ENCODE peak calls at places on chromosomes 4 and X, in six cellular contexts. Q is stimulated activated CD8-positive, alpha-beta memory T cell treated with anti-CD3 and anti-CD28 coated beads, Interleukin-15, amount 100 ng/mL, for 24 hours; Z is GDM1; T is heart right ventricle; C is glomerular endothelial cell; J is small intestine. P is an unnamed sample.
A peak's percentile ranks its signal among the peaks of the same experiment; 100 is the strongest.

GRCh38 chrX:115190636-115191489 is 1.7 kb downstream of the RBMXL3 start:
- DNase-seq in Q (no peak), Z (no peak), T (no peak), C (no peak), J (no peak), P (no peak)

GRCh38 chr4:55030606-55031005 is 94.8 kb downstream of the KDR start:
- DNase-seq in Q (no peak), Z (no peak), T (no peak), C (no peak), J (peak; percentile 42), P (no peak)

GRCh38 chr4:113645771-113646455 is 115.6 kb downstream of the CAMK2D start:
- DNase-seq in Q (no peak), Z (no peak), T (no peak), C (peak; percentile 39), J (peak; percentile 92), P (no peak)

GRCh38 chr4:77201857-77202256 is 44.9 kb downstream of the CCNG2 start:
- DNase-seq in Q (no peak), Z (no peak), T (no peak), C (no peak), J (peak; percentile 27), P (no peak)

GRCh38 chr4:163697121-163697520 is 202.6 kb downstream of the TMA16 start:
- DNase-seq in Q (no peak), Z (no peak), T (no peak), C (no peak), J (no peak), P (no peak)

GRCh38 chrX:104929324-104929723 is 291.2 kb downstream of the TEX13A start:
- DNase-seq in Q (no peak), Z (no peak), T (no peak), C (no peak), J (no peak), P (no peak)

GRCh38 chr4:19577121-19577520 is 674.6 kb upstream of the SLIT2 start:
- DNase-seq in Q (no peak), Z (no peak), T (no peak), C (no peak), J (no peak), P (no peak)

GRCh38 chr4:106495498-106495897 is 126.9 kb upstream of the GIMD1 start:
- DNase-seq in Q (no peak), Z (no peak), T (no peak), C (no peak), J (no peak), P (no peak)

GRCh38 chr4:5463936-5464650 is 244.3 kb downstream of the EVC2 start:
- DNase-seq in Q (no peak), Z (no peak), T (no peak), C (no peak), J (no peak), P (no peak)

GRCh38 chr4:25956260-25956659 is 42.2 kb downstream of the SMIM20 start:
- DNase-seq in Q (no peak), Z (no peak), T (no peak), C (no peak), J (no peak), P (no peak)

GRCh38 chr4:185265942-185266341 is 56.5 kb downstream of the SNX25 start:
- DNase-seq in Q (no peak), Z (peak; percentile 13), T (no peak), C (no peak), J (no peak), P (no peak)

GRCh38 chrX:2589186-2590020 is 88.6 kb upstream of the DHRSX start:
- DNase-seq in Q (no peak), Z (no peak), T (no peak), C (no peak), J (no peak), P (no peak)

GRCh38 chrX:1281511-1281910 is 12.9 kb downstream of the CSF2RA start:
- DNase-seq in Q (no peak), Z (no peak), T (no peak), C (no peak), J (no peak), P (no peak)

GRCh38 chrX:20517565-20517964 is 250.9 kb upstream of the RPS6KA3 start:
- DNase-seq in Q (no peak), Z (no peak), T (no peak), C (no peak), J (no peak), P (no peak)

GRCh38 chr4:86141166-86141565 is 218.7 kb downstream of the MAPK10 start:
- DNase-seq in Q (no peak), Z (no peak), T (no peak), C (no peak), J (no peak), P (no peak)

GRCh38 chrX:109839694-109840358 is 106.8 kb upstream of the ACSL4 start:
- DNase-seq in Q (no peak), Z (peak; percentile 52), T (no peak), C (no peak), J (no peak), P (no peak)

GRCh38 chrX:44585866-44586265 is 43.2 kb upstream of the FUNDC1 start:
- DNase-seq in Q (no peak), Z (no peak), T (no peak), C (no peak), J (no peak), P (no peak)

GRCh38 chr4:156865391-156865790 is 106.2 kb downstream of the PDGFC start:
- DNase-seq in Q (no peak), Z (no peak), T (no peak), C (no peak), J (no peak), P (no peak)

P was measured in GM10248.